ENCODE peak calls at places on chromosome 3, in eight cellular contexts. U is C1 segment of cervical spinal cord; T is effector memory CD8-positive, alpha-beta T cell; E is NCI-H1092 treated with DMSO at 0.1 percent for 48 hours; K is OCI-M1; V is SW480; Y is EL; Q is B cell. B is an unnamed sample.
A peak's percentile ranks its signal among the peaks of the same experiment; 100 is the strongest.

GRCh38 chr3:62873672-62874397 is 1.4 kb downstream of the CADPS start:
- DNase-seq in U (peak; percentile 10), T (no peak), E (peak; percentile 74), K (no peak), V (peak; percentile 44), Y (no peak), Q (no peak), B (peak; percentile 3)

GRCh38 chr3:48637305-48637704 is 2.0 kb upstream of the SLC26A6 start:
- DNase-seq in U (no peak), T (no peak), E (no peak), K (no peak), V (no peak), Y (no peak), Q (no peak), B (no peak)

GRCh38 chr3:167318996-167319615 is 61.0 kb downstream of the ZBBX start:
- DNase-seq in U (no peak), T (no peak), E (no peak), K (peak; percentile 58), V (no peak), Y (no peak), Q (no peak), B (peak; percentile 63)

GRCh38 chr3:184636774-184637316 is 75.0 kb downstream of the MAGEF1 start:
- DNase-seq in U (no peak), T (no peak), E (no peak), K (no peak), V (peak; percentile 56), Y (peak; percentile 64), Q (no peak), B (peak; percentile 85)

GRCh38 chr3:117788499-117788898 is 1078.9 kb downstream of the TUSC7 start:
- DNase-seq in U (no peak), T (no peak), E (no peak), K (no peak), V (no peak), Y (no peak), Q (no peak), B (no peak)

GRCh38 chr3:108125550-108126071 is 34.8 kb upstream of the CD47 start:
- DNase-seq in U (no peak), T (peak; percentile 56), E (peak; percentile 90), K (peak; percentile 85), V (no peak), Y (no peak), Q (peak; percentile 92), B (peak; percentile 81)

GRCh38 chr3:55558316-55558715 is 71.2 kb upstream of the WNT5A start:
- DNase-seq in U (no peak), T (no peak), E (no peak), K (no peak), V (no peak), Y (peak; percentile 53), Q (no peak), B (no peak)

GRCh38 chr3:159882784-159883779 is 105.6 kb upstream of the IL12A start:
- DNase-seq in U (peak; percentile 35), T (no peak), E (peak; percentile 35), K (no peak), V (no peak), Y (peak; percentile 83), Q (no peak), B (no peak)

GRCh38 chr3:96796101-96796500 is 18.3 kb upstream of the EPHA6 start:
- DNase-seq in U (no peak), T (no peak), E (no peak), K (no peak), V (no peak), Y (no peak), Q (no peak), B (no peak)

GRCh38 chr3:45579251-45579650 is 15.3 kb upstream of the LIMD1 start:
- DNase-seq in U (no peak), T (no peak), E (no peak), K (no peak), V (no peak), Y (no peak), Q (no peak), B (no peak)

GRCh38 chr3:13268961-13269391 is 151.1 kb downstream of the NUP210 start:
- DNase-seq in U (no peak), T (no peak), E (no peak), K (no peak), V (no peak), Y (no peak), Q (no peak), B (no peak)

GRCh38 chr3:184110316-184110725 is 13.5 kb downstream of the HTR3E start:
- DNase-seq in U (no peak), T (no peak), E (no peak), K (peak; percentile 41), V (peak; percentile 34), Y (peak; percentile 79), Q (no peak), B (peak; percentile 45)

GRCh38 chr3:99577160-99577559 is 61.2 kb upstream of the COL8A1 start:
- DNase-seq in U (no peak), T (no peak), E (no peak), K (no peak), V (no peak), Y (peak; percentile 66), Q (no peak), B (no peak)

GRCh38 chr3:165518346-165518745 is 318.9 kb downstream of the BCHE start:
- DNase-seq in U (no peak), T (no peak), E (no peak), K (no peak), V (no peak), Y (no peak), Q (no peak), B (no peak)

GRCh38 chr3:71498543-71498942 is 85.0 kb downstream of the FOXP1 start:
- DNase-seq in U (no peak), T (no peak), E (no peak), K (no peak), V (no peak), Y (no peak), Q (no peak), B (no peak)

GRCh38 chr3:146594843-146595482 is 10.2 kb downstream of the PLSCR5 start:
- DNase-seq in U (no peak), T (no peak), E (no peak), K (peak; percentile 40), V (peak; percentile 11), Y (peak; percentile 10), Q (peak; percentile 8), B (peak; percentile 6)

GRCh38 chr3:155891341-155891740 is 20.9 kb downstream of the GMPS start:
- DNase-seq in U (no peak), T (no peak), E (no peak), K (no peak), V (no peak), Y (peak; percentile 14), Q (no peak), B (no peak)

GRCh38 chr3:78957456-78957855 is 810.3 kb downstream of the ROBO1 start:
- DNase-seq in U (no peak), T (no peak), E (no peak), K (peak; percentile 74), V (no peak), Y (no peak), Q (no peak), B (no peak)

GRCh38 chr3:161770532-161771386 is 274.2 kb downstream of the OTOL1 start:
- DNase-seq in U (no peak), T (no peak), E (no peak), K (peak; percentile 57), V (no peak), Y (peak; percentile 0), Q (no peak), B (peak; percentile 2)

GRCh38 chr3:39387411-39387975 is 4.3 kb downstream of the SLC25A38 start:
- DNase-seq in U (no peak), T (no peak), E (no peak), K (peak; percentile 75), V (no peak), Y (no peak), Q (no peak), B (no peak)

GRCh38 chr3:114411811-114412803 is 118.3 kb downstream of the TIGIT start:
- DNase-seq in U (no peak), T (no peak), E (no peak), K (no peak), V (peak; percentile 39), Y (peak; percentile 72), Q (no peak), B (no peak)

GRCh38 chr3:108153451-108153981 is 62.7 kb upstream of the CD47 start:
- DNase-seq in U (no peak), T (peak; percentile 38), E (peak; percentile 23), K (peak; percentile 78), V (peak; percentile 25), Y (peak; percentile 84), Q (no peak), B (peak; percentile 74)

GRCh38 chr3:146125946-146126345 is 35.0 kb downstream of the PLOD2 start:
- DNase-seq in U (no peak), T (no peak), E (no peak), K (peak; percentile 57), V (no peak), Y (peak; percentile 82), Q (no peak), B (no peak)

GRCh38 chr3:40178012-40178594 is 131.4 kb upstream of the EIF1B start:
- DNase-seq in U (no peak), T (no peak), E (no peak), K (no peak), V (no peak), Y (no peak), Q (no peak), B (no peak)

GRCh38 chr3:41573591-41573990 is 374.3 kb downstream of the CTNNB1 start:
- DNase-seq in U (no peak), T (no peak), E (no peak), K (no peak), V (no peak), Y (no peak), Q (no peak), B (no peak)

GRCh38 chr3:99637041-99637380 is 1.4 kb upstream of the COL8A1 start:
- DNase-seq in U (no peak), T (no peak), E (no peak), K (no peak), V (no peak), Y (no peak), Q (no peak), B (no peak)

GRCh38 chr3:182527745-182528144 is 265.6 kb upstream of the ATP11B start:
- DNase-seq in U (no peak), T (no peak), E (no peak), K (no peak), V (no peak), Y (no peak), Q (no peak), B (no peak)

GRCh38 chr3:189745622-189746021 is 114.4 kb downstream of the TP63 start:
- DNase-seq in U (no peak), T (no peak), E (no peak), K (no peak), V (no peak), Y (no peak), Q (no peak), B (no peak)

GRCh38 chr3:197490098-197490497 is 65.7 kb downstream of the BDH1 start:
- DNase-seq in U (no peak), T (no peak), E (no peak), K (no peak), V (peak; percentile 96), Y (peak; percentile 99), Q (no peak), B (no peak)